ENCODE peak calls at places on chromosomes 4 and X, in ten cellular contexts. D is tibial nerve, R is Peyer's patch, K is tibial artery, N is GM12864, T is fibroblast of villous mesenchyme, X is SK-N-SH, A is uterus, W is psoas muscle, J is AG10803. L is an unnamed sample.

GRCh38 chr4:144894525-144894924 is 203.5 kb downstream of the ANAPC10 start:
- DNase-seq in D (peak), R (no peak), K (peak), N (no peak), T (peak), X (no peak), A (no peak), W (peak), J (peak), L (peak)

GRCh38 chr4:32147446-32148064 is 1427.4 kb downstream of the PCDH7 start:
- DNase-seq in D (no peak), R (no peak), K (no peak), N (no peak), T (no peak), X (no peak), A (no peak), W (no peak), J (no peak), L (no peak)

GRCh38 chrX:3295731-3296130 is 50.7 kb downstream of the MXRA5 start:
- DNase-seq in D (no peak), R (no peak), K (no peak), N (no peak), T (no peak), X (peak), A (no peak), W (no peak), J (no peak), L (no peak)

GRCh38 chr4:76589402-76589801 is 154.4 kb downstream of the SHROOM3 start:
- DNase-seq in D (no peak), R (no peak), K (no peak), N (no peak), T (peak), X (no peak), A (no peak), W (no peak), J (peak), L (peak)

GRCh38 chr4:154626793-154627484 is 14.5 kb upstream of the FGG start:
- DNase-seq in D (peak), R (peak), K (no peak), N (peak), T (peak), X (peak), A (peak), W (peak), J (peak), L (peak)

GRCh38 chr4:186104114-186104894 is at the start of gene FAM149A:
- DNase-seq in D (no peak), R (peak), K (peak), N (no peak), T (no peak), X (no peak), A (peak), W (peak), J (no peak), L (no peak)

GRCh38 chr4:6199344-6199921 is 916 bp downstream of the JAKMIP1 start:
- DNase-seq in D (no peak), R (no peak), K (peak), N (no peak), T (no peak), X (peak), A (no peak), W (no peak), J (no peak), L (peak)

GRCh38 chr4:150578745-150579470 is 3.0 kb upstream of the MAB21L2 start:
- DNase-seq in D (no peak), R (no peak), K (no peak), N (no peak), T (no peak), X (no peak), A (no peak), W (no peak), J (no peak), L (peak)

GRCh38 chrX:150525061-150525919 is 43.1 kb upstream of the MTM1 start:
- DNase-seq in D (no peak), R (no peak), K (peak), N (no peak), T (no peak), X (no peak), A (no peak), W (no peak), J (no peak), L (no peak)

GRCh38 chr4:142500966-142501365 is 345.1 kb downstream of the INPP4B start:
- DNase-seq in D (no peak), R (no peak), K (no peak), N (no peak), T (no peak), X (no peak), A (no peak), W (no peak), J (no peak), L (no peak)

GRCh38 chr4:71553605-71554004 is 214.8 kb downstream of the SLC4A4 start:
- DNase-seq in D (no peak), R (no peak), K (no peak), N (no peak), T (peak), X (peak), A (no peak), W (no peak), J (peak), L (peak)

GRCh38 chrX:70359458-70359857 is 63.7 kb upstream of the GDPD2 start:
- DNase-seq in D (no peak), R (no peak), K (no peak), N (no peak), T (no peak), X (no peak), A (no peak), W (no peak), J (no peak), L (no peak)

GRCh38 chr4:102533348-102533747 is 32.2 kb downstream of the NFKB1 start:
- DNase-seq in D (no peak), R (no peak), K (no peak), N (no peak), T (no peak), X (no peak), A (no peak), W (no peak), J (no peak), L (no peak)

GRCh38 chrX:54786972-54787371 is 11.1 kb downstream of the ITIH6 start:
- DNase-seq in D (no peak), R (no peak), K (no peak), N (no peak), T (no peak), X (no peak), A (no peak), W (no peak), J (no peak), L (no peak)

GRCh38 chrX:120299928-120300327 is 11.3 kb downstream of the TMEM255A start:
- DNase-seq in D (no peak), R (no peak), K (no peak), N (no peak), T (no peak), X (no peak), A (no peak), W (no peak), J (no peak), L (no peak)

DNA sequence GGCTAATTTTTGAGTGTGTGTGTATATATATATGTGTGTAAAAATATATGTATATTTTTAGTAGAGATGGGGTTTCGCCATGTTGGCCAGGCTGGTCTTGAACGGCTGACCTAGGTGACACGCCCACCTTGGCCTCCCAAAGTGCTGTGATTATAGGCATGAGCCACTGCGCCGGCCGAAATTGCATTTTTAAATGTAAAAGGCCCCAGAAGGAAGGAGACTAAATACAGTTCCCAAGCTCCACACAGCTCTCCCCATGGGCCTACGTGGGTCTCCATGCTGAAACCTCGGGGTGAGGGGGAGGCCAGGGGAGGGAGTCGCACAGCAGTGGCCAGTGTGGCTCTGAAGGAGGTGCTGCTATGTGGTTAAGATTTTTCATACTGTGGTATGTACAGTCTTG is 12.8 kb upstream of the CDKN2AIP start:
- DNase-seq in D (no peak), R (no peak), K (no peak), N (no peak), T (no peak), X (no peak), A (no peak), W (no peak), J (no peak), L (no peak)
- TF ChIP-seq CTCF in D (no peak), R (no peak), K (no peak), N (no peak), T (no peak), X (no peak), A (no peak), W (no peak), J (no peak), L (no peak)

GRCh38 chrX:153827016-153827415 is 3.3 kb downstream of the PDZD4 start:
- DNase-seq in D (no peak), R (no peak), K (no peak), N (no peak), T (no peak), X (no peak), A (no peak), W (no peak), J (no peak), L (no peak)

GRCh38 chrX:153827903-153828302 is 2.4 kb downstream of the PDZD4 start:
- DNase-seq in D (no peak), R (no peak), K (no peak), N (no peak), T (no peak), X (peak), A (no peak), W (peak), J (no peak), L (no peak)

GRCh38 chrX:153828723-153829548 is 1.4 kb downstream of the PDZD4 start:
- DNase-seq in D (no peak), R (no peak), K (no peak), N (no peak), T (no peak), X (peak), A (no peak), W (peak), J (peak), L (no peak)

GRCh38 chrX:153829549-153829798 is 870 bp downstream of the PDZD4 start:
- DNase-seq in D (no peak), R (no peak), K (no peak), N (no peak), T (no peak), X (peak), A (no peak), W (no peak), J (no peak), L (no peak)

GRCh38 chrX:153828308-153828707 is 2.0 kb downstream of the PDZD4 start:
- DNase-seq in D (no peak), R (no peak), K (no peak), N (no peak), T (peak), X (no peak), A (no peak), W (no peak), J (no peak), L (no peak)
- H3K4me3 ChIP-seq in D (peak), R (no peak), K (peak), N (no peak), T (no peak), X (no peak), A (peak), W (no peak), J (no peak), L (no peak)

DNA sequence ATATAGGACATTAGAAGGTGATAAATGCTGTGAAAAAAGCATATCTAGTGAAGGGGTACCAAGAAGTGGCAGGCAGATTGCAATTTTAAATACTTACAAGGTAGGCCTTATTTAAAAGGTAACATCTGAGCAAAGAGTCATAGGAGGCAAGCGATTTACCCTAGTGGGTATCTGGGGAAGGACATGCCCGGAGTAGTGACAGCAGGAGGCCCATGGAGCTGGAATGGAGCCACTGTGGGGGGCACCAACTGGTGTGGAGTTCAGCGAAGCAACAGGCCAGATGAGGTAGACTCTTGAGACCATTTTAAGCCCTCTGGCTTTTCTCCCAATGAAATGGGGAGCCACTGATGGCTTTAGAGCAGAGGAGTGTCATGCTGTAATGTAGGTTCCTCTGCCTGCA is 37.3 kb downstream of the SEC24D start:
- DNase-seq in D (no peak), R (no peak), K (no peak), N (no peak), T (no peak), X (peak), A (no peak), W (no peak), J (no peak), L (no peak)
- TF ChIP-seq CTCF in D (no peak), R (no peak), K (no peak), N (peak), T (peak), X (no peak), A (no peak), W (no peak), J (peak), L (peak)

GRCh38 chr4:3766791-3767561 is 791 bp downstream of the ADRA2C start:
- DNase-seq in D (no peak), R (no peak), K (peak), N (no peak), T (peak), X (peak), A (peak), W (no peak), J (no peak), L (peak)
- H3K4me3 ChIP-seq in D (peak), R (no peak), K (peak), N (no peak), T (peak), X (no peak), A (peak), W (peak), J (peak), L (no peak)